ENCODE peak calls at places on chromosomes 6 and 20, in four cellular contexts. N is psoas muscle, O is AG04449, V is astrocyte of the cerebellum. X is an unnamed sample.

GRCh38 chr20:57124800-57125399 is 141.5 kb downstream of the BMP7 start:
- DNase-seq in O (no peak), N (no peak), V (no peak), X (no peak)

GRCh38 chr20:1562622-1563021 is 5.1 kb upstream of the SIRPD start:
- DNase-seq in O (no peak), V (no peak), N (no peak), X (no peak)

GRCh38 chr6:2454180-2454579 is 208.8 kb upstream of the GMDS start:
- DNase-seq in N (no peak), V (no peak), O (no peak), X (peak)

GRCh38 chr6:32972353-32973143 is 4.2 kb downstream of the BRD2 start:
- DNase-seq in N (no peak), O (no peak), V (no peak), X (no peak)

GRCh38 chr6:158170656-158171081 is 2.5 kb downstream of the GTF2H5 start:
- DNase-seq in N (no peak), O (peak), V (peak), X (peak)

GRCh38 chr20:63980317-63980805 is 571 bp upstream of the PRPF6 start:
- DNase-seq in O (no peak), V (no peak), N (no peak), X (no peak)

GRCh38 chr6:163248051-163248450 is 166.5 kb upstream of the QKI start:
- DNase-seq in V (no peak), N (no peak), O (no peak), X (no peak)

GRCh38 chr20:723756-724155 is 44.5 kb downstream of the SLC52A3 start:
- DNase-seq in N (no peak), O (no peak), V (no peak), X (no peak)

GRCh38 chr6:88623531-88623930 is 339.9 kb downstream of the RNGTT start:
- DNase-seq in N (no peak), V (no peak), O (no peak), X (no peak)

GRCh38 chr6:10743514-10743913 is 4.1 kb upstream of the TMEM14B start:
- DNase-seq in V (no peak), N (no peak), O (no peak), X (no peak)

DNA sequence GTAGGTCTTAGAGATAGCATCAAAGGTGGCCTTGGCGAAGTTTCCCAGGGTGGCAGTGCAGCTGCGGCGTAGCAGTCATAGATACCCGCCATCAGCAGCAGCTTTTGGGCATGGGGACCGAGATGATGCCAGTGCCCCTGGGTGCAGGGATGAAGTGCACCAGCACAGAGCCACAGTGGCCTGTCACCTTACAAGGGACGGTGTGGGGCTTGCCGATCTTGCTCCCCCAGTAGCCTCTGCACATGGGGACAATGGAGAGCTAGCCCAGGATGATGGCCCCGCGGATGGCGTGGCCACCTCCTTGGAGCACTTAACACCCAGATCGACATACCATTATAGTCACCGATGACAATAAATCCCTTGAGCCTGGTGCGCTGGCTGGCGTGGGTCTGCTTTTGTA is 195.5 kb downstream of the ZMYND8 start:
- DNase-seq in O (no peak), V (no peak), N (no peak), X (no peak)
- TF ChIP-seq CTCF in O (no peak), V (no peak), N (no peak), X (no peak)

DNA sequence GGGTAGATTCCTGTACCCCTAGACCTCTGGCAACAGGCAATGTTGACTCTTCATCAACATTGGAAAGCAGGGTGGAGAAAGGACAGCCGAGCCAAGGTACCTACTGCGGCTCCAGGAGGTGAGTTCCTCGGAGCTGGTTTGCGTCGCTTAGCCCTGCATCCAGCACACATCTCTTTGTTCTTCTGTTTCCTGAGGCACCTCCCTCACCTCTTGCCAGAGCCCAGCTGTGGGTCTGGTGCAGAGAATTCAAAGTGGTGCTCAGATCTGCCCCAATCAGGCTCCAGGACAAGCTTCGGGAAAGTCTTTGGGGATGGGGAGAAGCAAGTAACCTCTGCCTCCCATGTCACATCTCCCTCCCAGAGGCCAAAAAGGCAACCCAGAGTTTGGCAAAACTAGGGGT is 2.2 kb downstream of the KCNG1 start:
- DNase-seq in O (no peak), N (no peak), V (no peak), X (no peak)
- TF ChIP-seq CTCF in O (no peak), N (no peak), V (no peak), X (no peak)

DNA sequence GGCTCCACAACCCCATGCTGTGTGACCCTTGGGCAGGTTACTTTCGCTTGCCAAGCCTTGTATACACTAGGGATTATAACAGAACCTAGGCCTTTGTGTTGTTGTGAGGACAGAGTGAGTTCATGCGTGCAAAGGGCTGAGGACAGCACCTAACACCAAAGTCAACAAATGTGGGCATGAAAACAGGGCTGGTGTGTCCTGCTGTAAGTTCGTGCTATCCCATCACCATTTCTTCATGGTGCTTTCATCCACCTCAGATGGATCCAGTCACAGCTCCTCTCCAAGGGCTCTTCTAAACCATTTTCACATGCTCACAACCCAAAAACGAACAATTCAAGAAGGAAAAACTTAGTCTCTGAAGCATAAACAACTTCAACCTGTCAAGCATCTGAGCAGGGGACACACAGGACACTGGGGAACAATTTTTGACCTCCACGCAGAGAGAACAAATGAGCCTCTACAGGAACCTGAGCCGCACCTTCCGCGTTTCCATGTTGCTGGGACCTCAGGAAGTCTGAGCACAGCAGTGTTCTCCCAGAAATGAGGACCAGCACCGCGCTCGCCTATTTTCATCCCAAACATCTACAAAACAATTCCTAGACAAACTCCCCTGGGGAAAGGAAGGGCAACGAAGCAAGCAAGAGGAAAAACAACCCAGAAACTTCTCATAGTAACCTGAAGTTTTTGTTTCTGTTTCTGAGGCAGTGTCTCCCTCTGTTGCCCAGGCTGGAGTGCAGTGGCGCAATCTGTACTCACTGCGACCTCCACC is 3.1 kb downstream of the LRP11 start:
- DNase-seq in V (no peak), O (no peak), N (no peak), X (no peak)
- TF ChIP-seq CTCF in V (peak), O (no peak), N (no peak), X (peak)

DNA sequence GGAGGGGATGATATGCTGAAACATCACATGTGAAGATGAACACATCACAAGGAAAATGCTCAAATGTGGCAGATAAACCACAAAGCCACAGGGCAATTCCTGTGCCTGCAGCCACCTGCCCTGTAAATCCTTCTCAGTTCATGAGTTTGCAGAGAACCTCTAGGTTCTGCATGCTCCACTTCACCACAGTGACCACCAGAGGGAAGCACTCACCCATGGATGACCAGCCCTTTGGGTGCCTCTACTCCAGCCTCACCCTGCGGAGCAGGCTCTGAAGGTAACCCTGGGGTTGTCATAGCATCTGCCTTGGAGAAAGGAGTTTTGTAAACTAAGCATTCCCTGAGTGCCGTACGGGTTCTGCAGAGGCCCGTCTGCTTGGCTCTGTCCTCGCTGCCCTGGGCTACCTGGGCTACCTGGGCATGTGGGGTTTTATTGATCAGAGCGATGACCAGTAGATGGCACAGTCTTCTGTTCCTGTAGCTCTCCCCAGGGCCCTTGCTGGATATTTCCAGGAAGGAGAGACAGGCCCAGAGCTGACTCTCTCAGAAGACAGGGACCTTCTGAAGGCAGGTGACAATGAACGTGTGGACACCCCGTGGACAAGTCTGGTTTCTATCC is 31.7 kb upstream of the CST1 start:
- DNase-seq in O (no peak), V (no peak), N (no peak), X (no peak)
- TF ChIP-seq CTCF in O (peak), V (peak), N (peak), X (peak)